ENCODE peak calls at places on chromosomes 6 and 20, in five cellular contexts. One of them, this sample, is unnamed.

GRCh38 chr20:59035381-59035780 is 3.2 kb upstream of the ATP5F1E start:
- DNase-seq in T-helper 2 cell: no peak
- DNase-seq in WTC11: no peak
- DNase-seq in AG09309: no peak
- DNase-seq in effector memory CD8-positive, alpha-beta T cell: no peak
- DNase-seq in this sample: no peak

GRCh38 chr6:108732101-108732870 is 115.9 kb upstream of the ARMC2 start:
- DNase-seq in T-helper 2 cell: no peak
- DNase-seq in WTC11: no peak
- DNase-seq in AG09309: no peak
- DNase-seq in effector memory CD8-positive, alpha-beta T cell: no peak
- DNase-seq in this sample: no peak

GRCh38 chr6:16358531-16359138 is 120.2 kb downstream of the GMPR start:
- DNase-seq in T-helper 2 cell: no peak
- DNase-seq in WTC11: no peak
- DNase-seq in AG09309: no peak
- DNase-seq in effector memory CD8-positive, alpha-beta T cell: no peak
- DNase-seq in this sample: no peak

GRCh38 chr20:22795897-22796296 is 211.5 kb upstream of the FOXA2 start:
- DNase-seq in T-helper 2 cell: no peak
- DNase-seq in WTC11: no peak
- DNase-seq in AG09309: peak
- DNase-seq in effector memory CD8-positive, alpha-beta T cell: no peak
- DNase-seq in this sample: no peak

GRCh38 chr6:98581725-98582124 is 252.6 kb upstream of the POU3F2 start:
- DNase-seq in T-helper 2 cell: no peak
- DNase-seq in WTC11: no peak
- DNase-seq in AG09309: no peak
- DNase-seq in effector memory CD8-positive, alpha-beta T cell: no peak
- DNase-seq in this sample: no peak

GRCh38 chr6:127921982-127922381 is 21.1 kb upstream of the THEMIS start:
- DNase-seq in T-helper 2 cell: no peak
- DNase-seq in WTC11: no peak
- DNase-seq in AG09309: no peak
- DNase-seq in effector memory CD8-positive, alpha-beta T cell: no peak
- DNase-seq in this sample: no peak

GRCh38 chr20:58981564-58982364 is 708 bp downstream of the NELFCD start:
- DNase-seq in T-helper 2 cell: peak
- DNase-seq in WTC11: no peak
- DNase-seq in AG09309: no peak
- DNase-seq in effector memory CD8-positive, alpha-beta T cell: peak
- DNase-seq in this sample: no peak

GRCh38 chr20:4661191-4661590 is 60.5 kb upstream of the PRND start:
- DNase-seq in T-helper 2 cell: peak
- DNase-seq in WTC11: peak
- DNase-seq in AG09309: no peak
- DNase-seq in effector memory CD8-positive, alpha-beta T cell: peak
- DNase-seq in this sample: no peak

GRCh38 chr20:400451-401275 is 7.4 kb upstream of the RBCK1 start:
- DNase-seq in T-helper 2 cell: no peak
- DNase-seq in WTC11: no peak
- DNase-seq in AG09309: no peak
- DNase-seq in effector memory CD8-positive, alpha-beta T cell: no peak
- DNase-seq in this sample: peak

GRCh38 chr6:133973109-133973971 is 20.3 kb downstream of the TBPL1 start:
- DNase-seq in T-helper 2 cell: no peak
- DNase-seq in WTC11: no peak
- DNase-seq in AG09309: no peak
- DNase-seq in effector memory CD8-positive, alpha-beta T cell: no peak
- DNase-seq in this sample: peak

GRCh38 chr20:38961530-38962043 is 557 bp upstream of the DHX35 start:
- DNase-seq in T-helper 2 cell: no peak
- DNase-seq in WTC11: no peak
- DNase-seq in AG09309: no peak
- DNase-seq in effector memory CD8-positive, alpha-beta T cell: no peak
- DNase-seq in this sample: peak

GRCh38 chr6:37459981-37460800 is 27.2 kb downstream of the CMTR1 start:
- DNase-seq in T-helper 2 cell: no peak
- DNase-seq in WTC11: no peak
- DNase-seq in AG09309: no peak
- DNase-seq in effector memory CD8-positive, alpha-beta T cell: no peak
- DNase-seq in this sample: peak

GRCh38 chr6:78243519-78243918 is 590.7 kb downstream of the MEI4 start:
- DNase-seq in T-helper 2 cell: no peak
- DNase-seq in WTC11: no peak
- DNase-seq in AG09309: no peak
- DNase-seq in effector memory CD8-positive, alpha-beta T cell: no peak
- DNase-seq in this sample: no peak

GRCh38 chr20:50980071-50980681 is 21.6 kb downstream of the MOCS3 start:
- DNase-seq in T-helper 2 cell: no peak
- DNase-seq in WTC11: no peak
- DNase-seq in AG09309: peak
- DNase-seq in effector memory CD8-positive, alpha-beta T cell: no peak
- DNase-seq in this sample: no peak

GRCh38 chr6:152124432-152125074 is 317.1 kb downstream of the ESR1 start:
- DNase-seq in T-helper 2 cell: no peak
- DNase-seq in WTC11: no peak
- DNase-seq in AG09309: peak
- DNase-seq in effector memory CD8-positive, alpha-beta T cell: no peak
- DNase-seq in this sample: peak

GRCh38 chr6:47476794-47477496 is 644 bp upstream of the CD2AP start:
- DNase-seq in T-helper 2 cell: no peak
- DNase-seq in WTC11: no peak
- DNase-seq in AG09309: no peak
- DNase-seq in effector memory CD8-positive, alpha-beta T cell: no peak
- DNase-seq in this sample: no peak

GRCh38 chr6:100948381-100949133 is 67.4 kb upstream of the ASCC3 start:
- DNase-seq in T-helper 2 cell: no peak
- DNase-seq in WTC11: no peak
- DNase-seq in AG09309: no peak
- DNase-seq in effector memory CD8-positive, alpha-beta T cell: no peak
- DNase-seq in this sample: no peak

GRCh38 chr6:163536770-163537169 is 122.3 kb downstream of the QKI start:
- DNase-seq in T-helper 2 cell: no peak
- DNase-seq in WTC11: no peak
- DNase-seq in AG09309: no peak
- DNase-seq in effector memory CD8-positive, alpha-beta T cell: no peak
- DNase-seq in this sample: no peak

GRCh38 chr6:43970913-43971775 is 156.1 kb downstream of the MRPL14 start:
- DNase-seq in T-helper 2 cell: no peak
- DNase-seq in WTC11: no peak
- DNase-seq in AG09309: no peak
- DNase-seq in effector memory CD8-positive, alpha-beta T cell: no peak
- DNase-seq in this sample: no peak

GRCh38 chr6:5590187-5590586 is 328.9 kb downstream of the FARS2 start:
- DNase-seq in T-helper 2 cell: no peak
- DNase-seq in WTC11: no peak
- DNase-seq in AG09309: no peak
- DNase-seq in effector memory CD8-positive, alpha-beta T cell: no peak
- DNase-seq in this sample: no peak

GRCh38 chr6:46138281-46138680 is 8.5 kb downstream of the ENPP4 start:
- DNase-seq in T-helper 2 cell: no peak
- DNase-seq in WTC11: no peak
- DNase-seq in AG09309: no peak
- DNase-seq in effector memory CD8-positive, alpha-beta T cell: no peak
- DNase-seq in this sample: no peak

GRCh38 chr6:134172020-134172766 is 119.8 kb upstream of the SLC2A12 start:
- DNase-seq in T-helper 2 cell: no peak
- DNase-seq in WTC11: no peak
- DNase-seq in AG09309: no peak
- DNase-seq in effector memory CD8-positive, alpha-beta T cell: no peak
- DNase-seq in this sample: no peak

GRCh38 chr6:26553739-26554668 is 15.8 kb downstream of the HMGN4 start:
- DNase-seq in T-helper 2 cell: peak
- DNase-seq in WTC11: peak
- DNase-seq in AG09309: peak
- DNase-seq in effector memory CD8-positive, alpha-beta T cell: peak
- DNase-seq in this sample: no peak

GRCh38 chr6:13434777-13435176 is 52.6 kb downstream of the GFOD1 start:
- DNase-seq in T-helper 2 cell: no peak
- DNase-seq in WTC11: no peak
- DNase-seq in AG09309: no peak
- DNase-seq in effector memory CD8-positive, alpha-beta T cell: no peak
- DNase-seq in this sample: no peak

GRCh38 chr6:148514091-148514850 is 171.6 kb downstream of the SASH1 start:
- DNase-seq in T-helper 2 cell: no peak
- DNase-seq in WTC11: no peak
- DNase-seq in AG09309: no peak
- DNase-seq in effector memory CD8-positive, alpha-beta T cell: no peak
- DNase-seq in this sample: no peak

GRCh38 chr6:36793296-36793912 is 45.8 kb downstream of the CPNE5 start:
- DNase-seq in T-helper 2 cell: no peak
- DNase-seq in WTC11: peak
- DNase-seq in AG09309: no peak
- DNase-seq in effector memory CD8-positive, alpha-beta T cell: no peak
- DNase-seq in this sample: peak

GRCh38 chr20:14838663-14839650 is 501.5 kb upstream of the FLRT3 start:
- DNase-seq in T-helper 2 cell: no peak
- DNase-seq in WTC11: no peak
- DNase-seq in AG09309: no peak
- DNase-seq in effector memory CD8-positive, alpha-beta T cell: no peak
- DNase-seq in this sample: no peak

GRCh38 chr6:72217626-72218025 is 331.3 kb downstream of the RIMS1 start:
- DNase-seq in T-helper 2 cell: no peak
- DNase-seq in WTC11: no peak
- DNase-seq in AG09309: no peak
- DNase-seq in effector memory CD8-positive, alpha-beta T cell: no peak
- DNase-seq in this sample: no peak

GRCh38 chr6:44535967-44536366 is 148.5 kb downstream of the CDC5L start:
- DNase-seq in T-helper 2 cell: no peak
- DNase-seq in WTC11: no peak
- DNase-seq in AG09309: no peak
- DNase-seq in effector memory CD8-positive, alpha-beta T cell: no peak
- DNase-seq in this sample: no peak

GRCh38 chr20:14877616-14878015 is 540.2 kb upstream of the FLRT3 start:
- DNase-seq in T-helper 2 cell: no peak
- DNase-seq in WTC11: no peak
- DNase-seq in AG09309: no peak
- DNase-seq in effector memory CD8-positive, alpha-beta T cell: no peak
- DNase-seq in this sample: no peak

GRCh38 chr6:87628881-87629280 is 38.9 kb downstream of the ORC3 start:
- DNase-seq in T-helper 2 cell: no peak
- DNase-seq in WTC11: no peak
- DNase-seq in AG09309: peak
- DNase-seq in effector memory CD8-positive, alpha-beta T cell: no peak
- DNase-seq in this sample: no peak

GRCh38 chr20:32695089-32695488 is 21.3 kb upstream of the C20orf203 start:
- DNase-seq in T-helper 2 cell: no peak
- DNase-seq in WTC11: no peak
- DNase-seq in AG09309: no peak
- DNase-seq in effector memory CD8-positive, alpha-beta T cell: no peak
- DNase-seq in this sample: no peak

GRCh38 chr20:61127311-61128044 is 124.6 kb upstream of the CDH4 start:
- DNase-seq in T-helper 2 cell: no peak
- DNase-seq in WTC11: no peak
- DNase-seq in AG09309: peak
- DNase-seq in effector memory CD8-positive, alpha-beta T cell: no peak
- DNase-seq in this sample: no peak

GRCh38 chr20:20837574-20838021 is 125.2 kb upstream of the RALGAPA2 start:
- DNase-seq in T-helper 2 cell: no peak
- DNase-seq in WTC11: peak
- DNase-seq in AG09309: peak
- DNase-seq in effector memory CD8-positive, alpha-beta T cell: peak
- DNase-seq in this sample: peak

GRCh38 chr20:54068966-54069365 is 1.4 kb downstream of the BCAS1 start:
- DNase-seq in T-helper 2 cell: no peak
- DNase-seq in WTC11: no peak
- DNase-seq in AG09309: no peak
- DNase-seq in effector memory CD8-positive, alpha-beta T cell: no peak
- DNase-seq in this sample: no peak

GRCh38 chr6:75115501-75115900 is 90.4 kb downstream of the COL12A1 start:
- DNase-seq in T-helper 2 cell: no peak
- DNase-seq in WTC11: no peak
- DNase-seq in AG09309: no peak
- DNase-seq in effector memory CD8-positive, alpha-beta T cell: no peak
- DNase-seq in this sample: no peak

GRCh38 chr6:106381871-106382270 is 21.4 kb downstream of the CRYBG1 start:
- DNase-seq in T-helper 2 cell: no peak
- DNase-seq in WTC11: no peak
- DNase-seq in AG09309: no peak
- DNase-seq in effector memory CD8-positive, alpha-beta T cell: no peak
- DNase-seq in this sample: no peak

GRCh38 chr6:24779416-24779815 is 4.7 kb downstream of the GMNN start:
- DNase-seq in T-helper 2 cell: no peak
- DNase-seq in WTC11: no peak
- DNase-seq in AG09309: no peak
- DNase-seq in effector memory CD8-positive, alpha-beta T cell: no peak
- DNase-seq in this sample: no peak

GRCh38 chr6:131197716-131198115 is 62.4 kb downstream of the AKAP7 start:
- DNase-seq in T-helper 2 cell: peak
- DNase-seq in WTC11: no peak
- DNase-seq in AG09309: no peak
- DNase-seq in effector memory CD8-positive, alpha-beta T cell: peak
- DNase-seq in this sample: no peak